ENCODE peak calls at places on chromosomes 4 and X, in six cellular contexts. U is tibial nerve, G is fibroblast of mammary gland, Y is pancreas, C is cardiac fibroblast, H is dorsolateral prefrontal cortex. Z is an unnamed sample.
A peak's percentile ranks its signal among the peaks of the same experiment; 100 is the strongest.

GRCh38 chrX:96407501-96407900 is 277.1 kb upstream of the DIAPH2 start:
- DNase-seq in U (peak; percentile 9), G (peak; percentile 84), Y (no peak), C (peak; percentile 77), H (no peak), Z (peak; percentile 20)

GRCh38 chr4:155573126-155573525 is 93.5 kb upstream of the GUCY1A1 start:
- DNase-seq in U (no peak), G (no peak), Y (no peak), C (no peak), H (no peak), Z (no peak)

GRCh38 chrX:115573172-115573571 is 12.2 kb downstream of the PLS3 start:
- DNase-seq in U (no peak), G (no peak), Y (no peak), C (peak; percentile 22), H (no peak), Z (no peak)

GRCh38 chrX:372856-373640 is 13.7 kb downstream of the PPP2R3B start:
- DNase-seq in U (no peak), G (no peak), Y (no peak), C (no peak), H (no peak), Z (no peak)

GRCh38 chr4:141955696-141956095 is 319.3 kb downstream of the IL15 start:
- DNase-seq in U (no peak), G (no peak), Y (no peak), C (no peak), H (no peak), Z (no peak)

GRCh38 chr4:127212701-127213100 is 420.1 kb upstream of the INTU start:
- DNase-seq in U (no peak), G (no peak), Y (no peak), C (no peak), H (no peak), Z (no peak)

GRCh38 chrX:54930291-54931049 is 9.8 kb downstream of the TRO start:
- DNase-seq in U (no peak), G (no peak), Y (no peak), C (no peak), H (no peak), Z (no peak)

GRCh38 chr4:105343523-105343931 is 130.3 kb downstream of the PPA2 start:
- DNase-seq in U (no peak), G (no peak), Y (no peak), C (peak; percentile 1), H (no peak), Z (no peak)

GRCh38 chr4:149889976-149890375 is 74.3 kb upstream of the IQCM start:
- DNase-seq in U (no peak), G (no peak), Y (no peak), C (no peak), H (no peak), Z (no peak)

GRCh38 chr4:48017108-48017527 is 546 bp downstream of the NIPAL1 start:
- DNase-seq in U (peak; percentile 9), G (peak; percentile 72), Y (peak; percentile 33), C (peak; percentile 73), H (no peak), Z (peak; percentile 16)

GRCh38 chr4:109406337-109406931 is 27.2 kb upstream of the SEC24B start:
- DNase-seq in U (peak; percentile 61), G (peak; percentile 72), Y (no peak), C (peak; percentile 81), H (no peak), Z (peak; percentile 77)

GRCh38 chr4:81635747-81636146 is 164.0 kb upstream of the RASGEF1B start:
- DNase-seq in U (peak; percentile 48), G (no peak), Y (peak; percentile 70), C (no peak), H (no peak), Z (no peak)

GRCh38 chrX:150766351-150767044 is 73.3 kb downstream of the MTMR1 start:
- DNase-seq in U (no peak), G (no peak), Y (no peak), C (no peak), H (no peak), Z (no peak)
- TF ChIP-seq CTCF in U (no peak), G (no peak), Y (no peak), C (no peak), H (no peak), Z (no peak)

GRCh38 chrX:53441531-53442321 is 7.6 kb upstream of the HSD17B10 start:
- DNase-seq in U (peak; percentile 14), G (peak; percentile 66), Y (peak; percentile 78), C (peak; percentile 74), H (peak; percentile 46), Z (no peak)

GRCh38 chrX:53440631-53441517 is 6.7 kb upstream of the HSD17B10 start:
- DNase-seq in U (peak; percentile 60), G (peak; percentile 71), Y (peak; percentile 40), C (peak; percentile 66), H (no peak), Z (no peak)

GRCh38 chrX:53440101-53440500 is 5.9 kb upstream of the HSD17B10 start:
- DNase-seq in U (no peak), G (no peak), Y (no peak), C (no peak), H (no peak), Z (no peak)

GRCh38 chrX:53438832-53439230 is 4.7 kb upstream of the HSD17B10 start:
- DNase-seq in U (no peak), G (no peak), Y (no peak), C (no peak), H (no peak), Z (no peak)

DNA sequence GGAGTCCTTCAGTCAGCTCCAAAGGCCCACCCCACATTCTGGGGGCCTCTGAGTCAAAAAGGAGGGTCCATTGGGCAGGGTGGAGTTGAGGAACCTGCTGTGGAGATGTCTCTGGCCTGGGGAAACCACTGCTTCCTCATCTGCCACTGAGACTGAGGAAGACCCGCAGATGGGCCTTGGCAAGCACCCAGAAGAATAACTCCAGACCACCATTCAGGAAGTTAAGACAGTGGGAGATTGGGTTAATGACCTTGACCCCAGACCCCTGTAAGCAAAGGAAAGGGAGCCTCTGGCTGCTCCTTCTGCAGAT is 8.1 kb upstream of the HSD17B10 start:
- DNase-seq in U (no peak), G (no peak), Y (no peak), C (no peak), H (no peak), Z (no peak)
- H3K4me3 ChIP-seq in U (no peak overlapping the region), G (no peak overlapping the region), Y (peak overlapping the region; percentile 38), C (peak overlapping the region; percentile 44), H (peak overlapping the region; percentile 58), Z (no peak overlapping the region)

DNA sequence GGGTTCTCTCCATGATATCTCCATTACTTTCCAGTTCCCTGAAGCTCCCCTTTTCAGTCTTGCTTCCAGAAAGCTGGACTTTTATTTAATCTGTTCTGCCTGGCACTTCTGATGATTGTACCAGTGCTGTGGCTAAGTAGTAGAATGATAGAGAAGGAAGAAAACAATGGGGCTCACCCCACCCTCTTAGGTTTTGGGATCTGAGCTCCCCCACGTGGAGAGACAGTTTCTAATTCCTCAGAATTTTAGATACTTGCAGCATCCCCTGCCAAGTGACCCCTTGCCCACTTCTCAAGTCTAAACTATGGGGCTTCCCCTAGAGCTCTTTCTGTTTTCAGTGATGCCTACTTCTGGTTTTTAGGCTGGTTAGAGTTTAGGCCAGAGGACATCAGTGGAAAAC is 73.9 kb downstream of the GC start:
- DNase-seq in U (no peak), G (no peak), Y (no peak), C (peak; percentile 20), H (no peak), Z (no peak)
- TF ChIP-seq CTCF in U (no peak), G (no peak), Y (no peak), C (no peak), H (no peak), Z (peak; percentile 23)

GRCh38 chr4:33390977-33391376 is 2670.8 kb downstream of the PCDH7 start:
- DNase-seq in U (no peak), G (no peak), Y (no peak), C (no peak), H (no peak), Z (no peak)

GRCh38 chr4:33381806-33382205 is 2661.6 kb downstream of the PCDH7 start:
- DNase-seq in U (no peak), G (no peak), Y (no peak), C (no peak), H (no peak), Z (no peak)

GRCh38 chr4:33386761-33387160 is 2666.6 kb downstream of the PCDH7 start:
- DNase-seq in U (no peak), G (peak; percentile 4), Y (no peak), C (peak; percentile 7), H (no peak), Z (no peak)
- H3K4me3 ChIP-seq in U (no peak overlapping the region), G (no peak overlapping the region), Y (no peak overlapping the region), C (no peak overlapping the region), H (no peak overlapping the region), Z (no peak overlapping the region)

DNA sequence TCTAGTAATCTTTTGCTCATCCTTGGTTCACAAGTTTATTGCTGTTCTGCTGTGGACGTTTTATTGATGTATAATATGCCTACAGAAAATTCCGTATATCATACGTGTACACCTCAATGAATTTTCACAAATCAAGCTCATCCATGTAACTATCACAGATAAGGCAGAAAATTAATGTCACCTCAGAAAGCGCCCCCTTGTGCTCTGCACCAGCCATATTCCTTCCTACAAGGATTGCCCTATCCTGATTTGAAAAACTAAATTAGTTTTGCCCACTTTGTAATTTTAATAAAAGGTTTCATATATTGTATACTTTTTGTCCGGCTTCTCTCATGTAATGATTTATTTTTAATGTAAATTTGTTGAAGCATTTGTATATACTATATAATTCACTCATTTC is 390.8 kb downstream of the ADGRL3 start:
- DNase-seq in U (no peak), G (no peak), Y (no peak), C (peak; percentile 12), H (no peak), Z (no peak)
- TF ChIP-seq CTCF in U (no peak), G (no peak), Y (no peak), C (peak; percentile 13), H (peak; percentile 11), Z (no peak)

Z was measured in astrocyte of the cerebellum.